ENCODE peak calls at places on chromosomes 12 and 14, in ten cellular contexts. W is osteocyte; J is stimulated activated CD4-positive, alpha-beta T cell treated with anti-CD3 and anti-CD28 coated beads, TNF-alpha, amount 100 ng/mL, for 4 hours; N is activated T-cell treated with anti-CD3 and anti-CD28 coated beads for 24 hours; O is glutamatergic neuron; V is left cardiac atrium; P is amniotic epithelial cell; U is activated CD4-positive, alpha-beta T cell treated with anti-CD3 and anti-CD28 coated beads for 48 hours; Q is central memory CD4-positive, alpha-beta T cell; E is GM18507. X is an unnamed sample.
A peak's percentile ranks its signal among the peaks of the same experiment; 100 is the strongest.

GRCh38 chr12:44155349-44155748 is 319.5 kb downstream of the TMEM117 start:
- DNase-seq in P (no peak), W (no peak), Q (no peak), U (no peak), O (no peak), N (no peak), V (no peak), E (no peak), J (no peak), X (no peak)

GRCh38 chr14:101074124-101075024 is 170.9 kb upstream of the RTL1 start:
- DNase-seq in V (no peak), N (no peak), Q (no peak), O (no peak), E (no peak), W (peak; percentile 77), J (no peak), U (no peak), P (no peak), X (no peak)

GRCh38 chr14:55127491-55127951 is 1.5 kb upstream of the LGALS3 start:
- DNase-seq in E (no peak), N (no peak), Q (no peak), O (no peak), J (no peak), V (no peak), P (peak; percentile 76), W (no peak), U (no peak), X (no peak)

GRCh38 chr12:76018672-76019071 is 12.9 kb downstream of the PHLDA1 start:
- DNase-seq in Q (no peak), W (no peak), P (no peak), V (no peak), N (no peak), J (no peak), O (no peak), E (no peak), U (no peak), X (no peak)

GRCh38 chr12:116717466-116718457 is 20.1 kb downstream of the SPRING1 start:
- DNase-seq in J (no peak), E (no peak), P (no peak), V (peak; percentile 75), U (no peak), N (no peak), Q (no peak), O (no peak), W (no peak), X (no peak)

GRCh38 chr12:120784804-120785203 is 59.2 kb downstream of the ACADS start:
- DNase-seq in V (no peak), Q (no peak), J (no peak), N (no peak), U (no peak), O (no peak), P (no peak), E (no peak), W (no peak), X (no peak)

GRCh38 chr12:54697836-54698235 is 49.7 kb upstream of the DCD start:
- DNase-seq in P (no peak), N (no peak), O (no peak), V (no peak), J (no peak), W (no peak), U (no peak), Q (no peak), E (no peak), X (no peak)

GRCh38 chr14:51850651-51851050 is 9.8 kb upstream of the GNG2 start:
- DNase-seq in E (no peak), U (no peak), O (no peak), P (no peak), Q (no peak), W (peak; percentile 49), J (no peak), V (no peak), N (no peak), X (no peak)

GRCh38 chr12:126582231-126582630 is 1517.0 kb downstream of the AACS start:
- DNase-seq in O (no peak), U (no peak), P (no peak), V (no peak), N (no peak), W (no peak), J (no peak), E (no peak), Q (no peak), X (no peak)

GRCh38 chr12:46230985-46231384 is 37.9 kb downstream of the SLC38A1 start:
- DNase-seq in V (no peak), J (no peak), E (no peak), P (no peak), U (no peak), O (no peak), N (no peak), Q (no peak), W (no peak), X (no peak)